ENCODE peak calls at places on chromosomes 13 and 19, in eight cellular contexts. One of them, this sample, is unnamed.
A peak's percentile ranks its signal among the peaks of the same experiment; 100 is the strongest.

GRCh38 chr13:76884571-76885202 is 1.5 kb downstream of the KCTD12 start:
- DNase-seq in keratinocyte: no peak
- DNase-seq in stimulated activated naive CD8-positive, alpha-beta T cell treated with anti-CD3 and anti-CD28 coated beads, Interleukin-15, amount 100 ng/mL, for 72 hours: no peak
- DNase-seq in upper lobe of left lung: peak; percentile 22
- DNase-seq in GM12865: peak; percentile 12
- DNase-seq in PC-9: no peak
- DNase-seq in cardiac fibroblast: peak; percentile 65
- DNase-seq in NCI-H2081: no peak
- DNase-seq in this sample: peak; percentile 76

GRCh38 chr13:23558675-23559536 is 11.3 kb upstream of the TNFRSF19 start:
- DNase-seq in keratinocyte: peak; percentile 53
- DNase-seq in stimulated activated naive CD8-positive, alpha-beta T cell treated with anti-CD3 and anti-CD28 coated beads, Interleukin-15, amount 100 ng/mL, for 72 hours: no peak
- DNase-seq in upper lobe of left lung: peak; percentile 73
- DNase-seq in GM12865: peak; percentile 61
- DNase-seq in PC-9: peak; percentile 70
- DNase-seq in cardiac fibroblast: peak; percentile 95
- DNase-seq in NCI-H2081: no peak
- DNase-seq in this sample: peak; percentile 90

GRCh38 chr19:1884719-1885334 is 469 bp downstream of the ABHD17A start:
- DNase-seq in keratinocyte: no peak
- DNase-seq in stimulated activated naive CD8-positive, alpha-beta T cell treated with anti-CD3 and anti-CD28 coated beads, Interleukin-15, amount 100 ng/mL, for 72 hours: no peak
- DNase-seq in upper lobe of left lung: no peak
- DNase-seq in GM12865: no peak
- DNase-seq in PC-9: no peak
- DNase-seq in cardiac fibroblast: no peak
- DNase-seq in NCI-H2081: no peak
- DNase-seq in this sample: peak; percentile 49

GRCh38 chr13:33519561-33520479 is 234.3 kb upstream of the STARD13 start:
- DNase-seq in keratinocyte: no peak
- DNase-seq in stimulated activated naive CD8-positive, alpha-beta T cell treated with anti-CD3 and anti-CD28 coated beads, Interleukin-15, amount 100 ng/mL, for 72 hours: no peak
- DNase-seq in upper lobe of left lung: no peak
- DNase-seq in GM12865: no peak
- DNase-seq in PC-9: no peak
- DNase-seq in cardiac fibroblast: peak; percentile 87
- DNase-seq in NCI-H2081: no peak
- DNase-seq in this sample: peak; percentile 86

GRCh38 chr19:33767898-33768413 is 28.7 kb upstream of the KCTD15 start:
- DNase-seq in keratinocyte: no peak
- DNase-seq in stimulated activated naive CD8-positive, alpha-beta T cell treated with anti-CD3 and anti-CD28 coated beads, Interleukin-15, amount 100 ng/mL, for 72 hours: no peak
- DNase-seq in upper lobe of left lung: no peak
- DNase-seq in GM12865: peak; percentile 22
- DNase-seq in PC-9: no peak
- DNase-seq in cardiac fibroblast: peak; percentile 26
- DNase-seq in NCI-H2081: no peak
- DNase-seq in this sample: no peak

GRCh38 chr13:42814868-42815267 is 33.5 kb downstream of the FAM216B start:
- DNase-seq in keratinocyte: no peak
- DNase-seq in stimulated activated naive CD8-positive, alpha-beta T cell treated with anti-CD3 and anti-CD28 coated beads, Interleukin-15, amount 100 ng/mL, for 72 hours: no peak
- DNase-seq in upper lobe of left lung: no peak
- DNase-seq in GM12865: no peak
- DNase-seq in PC-9: peak; percentile 71
- DNase-seq in cardiac fibroblast: peak; percentile 86
- DNase-seq in NCI-H2081: no peak
- DNase-seq in this sample: peak; percentile 81

GRCh38 chr13:21287331-21287907 is 111.0 kb downstream of the MRPL57 start:
- DNase-seq in keratinocyte: no peak
- DNase-seq in stimulated activated naive CD8-positive, alpha-beta T cell treated with anti-CD3 and anti-CD28 coated beads, Interleukin-15, amount 100 ng/mL, for 72 hours: no peak
- DNase-seq in upper lobe of left lung: no peak
- DNase-seq in GM12865: no peak
- DNase-seq in PC-9: no peak
- DNase-seq in cardiac fibroblast: no peak
- DNase-seq in NCI-H2081: no peak
- DNase-seq in this sample: no peak

GRCh38 chr19:48023011-48023410 is 20.9 kb downstream of the CABP5 start:
- DNase-seq in keratinocyte: no peak
- DNase-seq in stimulated activated naive CD8-positive, alpha-beta T cell treated with anti-CD3 and anti-CD28 coated beads, Interleukin-15, amount 100 ng/mL, for 72 hours: no peak
- DNase-seq in upper lobe of left lung: no peak
- DNase-seq in GM12865: no peak
- DNase-seq in PC-9: no peak
- DNase-seq in cardiac fibroblast: no peak
- DNase-seq in NCI-H2081: no peak
- DNase-seq in this sample: no peak

GRCh38 chr13:99178636-99179035 is 22.0 kb upstream of the UBAC2 start:
- DNase-seq in keratinocyte: no peak
- DNase-seq in stimulated activated naive CD8-positive, alpha-beta T cell treated with anti-CD3 and anti-CD28 coated beads, Interleukin-15, amount 100 ng/mL, for 72 hours: no peak
- DNase-seq in upper lobe of left lung: no peak
- DNase-seq in GM12865: peak; percentile 72
- DNase-seq in PC-9: no peak
- DNase-seq in cardiac fibroblast: peak; percentile 43
- DNase-seq in NCI-H2081: no peak
- DNase-seq in this sample: no peak

GRCh38 chr19:33673996-33674395 is 52.2 kb downstream of the CHST8 start:
- DNase-seq in keratinocyte: no peak
- DNase-seq in stimulated activated naive CD8-positive, alpha-beta T cell treated with anti-CD3 and anti-CD28 coated beads, Interleukin-15, amount 100 ng/mL, for 72 hours: no peak
- DNase-seq in upper lobe of left lung: no peak
- DNase-seq in GM12865: no peak
- DNase-seq in PC-9: no peak
- DNase-seq in cardiac fibroblast: no peak
- DNase-seq in NCI-H2081: no peak
- DNase-seq in this sample: no peak

This sample was measured in foreskin fibroblast.